ENCODE peak calls at places on chromosomes 3 and 15, in ten cellular contexts. One of them, this sample, is unnamed.

GRCh38 chr15:22258402-22259150 is 178.2 kb downstream of the OR4M2 start:
- DNase-seq in A549: no peak
- DNase-seq in heart left ventricle: no peak
- DNase-seq in gastrocnemius medialis: no peak
- DNase-seq in ovary: no peak
- DNase-seq in spleen: peak
- DNase-seq in IMR-90: no peak
- DNase-seq in esophagus squamous epithelium: no peak
- DNase-seq in upper lobe of left lung: no peak
- DNase-seq in HepG2: no peak
- DNase-seq in this sample: no peak

GRCh38 chr3:129032716-129033115 is 27.9 kb upstream of the GP9 start:
- DNase-seq in A549: no peak
- DNase-seq in heart left ventricle: no peak
- DNase-seq in gastrocnemius medialis: no peak
- DNase-seq in ovary: no peak
- DNase-seq in spleen: no peak
- DNase-seq in IMR-90: no peak
- DNase-seq in esophagus squamous epithelium: no peak
- DNase-seq in upper lobe of left lung: no peak
- DNase-seq in HepG2: no peak
- DNase-seq in this sample: no peak

GRCh38 chr15:39140060-39140604 is 440.7 kb upstream of the THBS1 start:
- DNase-seq in A549: peak
- DNase-seq in heart left ventricle: no peak
- DNase-seq in gastrocnemius medialis: no peak
- DNase-seq in ovary: peak
- DNase-seq in spleen: no peak
- DNase-seq in IMR-90: peak
- DNase-seq in esophagus squamous epithelium: no peak
- DNase-seq in upper lobe of left lung: no peak
- DNase-seq in HepG2: peak
- DNase-seq in this sample: no peak

GRCh38 chr15:82093774-82094211 is 48.0 kb upstream of the MEX3B start:
- DNase-seq in A549: peak
- DNase-seq in heart left ventricle: no peak
- DNase-seq in gastrocnemius medialis: no peak
- DNase-seq in ovary: no peak
- DNase-seq in spleen: no peak
- DNase-seq in IMR-90: peak
- DNase-seq in esophagus squamous epithelium: no peak
- DNase-seq in upper lobe of left lung: no peak
- DNase-seq in HepG2: peak
- DNase-seq in this sample: no peak

GRCh38 chr15:70701891-70702568 is 61.3 kb downstream of the UACA start:
- DNase-seq in A549: peak
- DNase-seq in heart left ventricle: no peak
- DNase-seq in gastrocnemius medialis: peak
- DNase-seq in ovary: no peak
- DNase-seq in spleen: no peak
- DNase-seq in IMR-90: peak
- DNase-seq in esophagus squamous epithelium: no peak
- DNase-seq in upper lobe of left lung: no peak
- DNase-seq in HepG2: no peak
- DNase-seq in this sample: no peak

GRCh38 chr3:17456036-17456435 is 286.4 kb downstream of the TBC1D5 start:
- DNase-seq in A549: no peak
- DNase-seq in heart left ventricle: no peak
- DNase-seq in gastrocnemius medialis: no peak
- DNase-seq in ovary: no peak
- DNase-seq in spleen: no peak
- DNase-seq in IMR-90: no peak
- DNase-seq in esophagus squamous epithelium: no peak
- DNase-seq in upper lobe of left lung: no peak
- DNase-seq in HepG2: no peak
- DNase-seq in this sample: no peak

GRCh38 chr3:42652251-42652610 is 1.3 kb upstream of the ZBTB47 start:
- DNase-seq in A549: no peak
- DNase-seq in heart left ventricle: no peak
- DNase-seq in gastrocnemius medialis: no peak
- DNase-seq in ovary: peak
- DNase-seq in spleen: no peak
- DNase-seq in IMR-90: no peak
- DNase-seq in esophagus squamous epithelium: no peak
- DNase-seq in upper lobe of left lung: no peak
- DNase-seq in HepG2: no peak
- DNase-seq in this sample: no peak

GRCh38 chr15:67700023-67700422 is 125.3 kb upstream of the SKOR1 start:
- DNase-seq in A549: no peak
- DNase-seq in heart left ventricle: no peak
- DNase-seq in gastrocnemius medialis: no peak
- DNase-seq in ovary: no peak
- DNase-seq in spleen: no peak
- DNase-seq in IMR-90: no peak
- DNase-seq in esophagus squamous epithelium: no peak
- DNase-seq in upper lobe of left lung: no peak
- DNase-seq in HepG2: no peak
- DNase-seq in this sample: no peak

GRCh38 chr15:84034831-84035753 is 200.5 kb upstream of the GOLGA6L4 start:
- DNase-seq in A549: no peak
- DNase-seq in heart left ventricle: no peak
- DNase-seq in gastrocnemius medialis: no peak
- DNase-seq in ovary: no peak
- DNase-seq in spleen: no peak
- DNase-seq in IMR-90: peak
- DNase-seq in esophagus squamous epithelium: no peak
- DNase-seq in upper lobe of left lung: no peak
- DNase-seq in HepG2: peak
- DNase-seq in this sample: peak

GRCh38 chr15:101373580-101373979 is 78.5 kb upstream of the SNRPA1 start:
- DNase-seq in A549: no peak
- DNase-seq in heart left ventricle: no peak
- DNase-seq in gastrocnemius medialis: no peak
- DNase-seq in ovary: no peak
- DNase-seq in spleen: no peak
- DNase-seq in IMR-90: no peak
- DNase-seq in esophagus squamous epithelium: no peak
- DNase-seq in upper lobe of left lung: no peak
- DNase-seq in HepG2: no peak
- DNase-seq in this sample: no peak

GRCh38 chr3:69086133-69086722 is 1.5 kb downstream of the ARL6IP5 start:
- DNase-seq in A549: peak
- DNase-seq in heart left ventricle: peak
- DNase-seq in gastrocnemius medialis: peak
- DNase-seq in ovary: peak
- DNase-seq in spleen: peak
- DNase-seq in IMR-90: peak
- DNase-seq in esophagus squamous epithelium: peak
- DNase-seq in upper lobe of left lung: peak
- DNase-seq in HepG2: peak
- DNase-seq in this sample: peak

GRCh38 chr15:90869601-90870353 is 1.4 kb downstream of the FURIN start:
- DNase-seq in A549: no peak
- DNase-seq in heart left ventricle: peak
- DNase-seq in gastrocnemius medialis: peak
- DNase-seq in ovary: no peak
- DNase-seq in spleen: peak
- DNase-seq in IMR-90: peak
- DNase-seq in esophagus squamous epithelium: no peak
- DNase-seq in upper lobe of left lung: peak
- DNase-seq in HepG2: no peak
- DNase-seq in this sample: no peak

GRCh38 chr3:23573827-23574226 is 231.9 kb upstream of the UBE2E1 start:
- DNase-seq in A549: no peak
- DNase-seq in heart left ventricle: no peak
- DNase-seq in gastrocnemius medialis: no peak
- DNase-seq in ovary: no peak
- DNase-seq in spleen: no peak
- DNase-seq in IMR-90: no peak
- DNase-seq in esophagus squamous epithelium: no peak
- DNase-seq in upper lobe of left lung: no peak
- DNase-seq in HepG2: no peak
- DNase-seq in this sample: no peak

GRCh38 chr3:39347586-39347876 is 18.0 kb downstream of the CCR8 start:
- DNase-seq in A549: no peak
- DNase-seq in heart left ventricle: no peak
- DNase-seq in gastrocnemius medialis: no peak
- DNase-seq in ovary: no peak
- DNase-seq in spleen: no peak
- DNase-seq in IMR-90: no peak
- DNase-seq in esophagus squamous epithelium: no peak
- DNase-seq in upper lobe of left lung: no peak
- DNase-seq in HepG2: no peak
- DNase-seq in this sample: no peak
- H3K27ac ChIP-seq in A549: no peak
- H3K27ac ChIP-seq in heart left ventricle: no peak
- H3K27ac ChIP-seq in gastrocnemius medialis: no peak
- H3K27ac ChIP-seq in ovary: no peak
- H3K27ac ChIP-seq in spleen: no peak
- H3K27ac ChIP-seq in IMR-90: no peak
- H3K27ac ChIP-seq in esophagus squamous epithelium: no peak
- H3K27ac ChIP-seq in upper lobe of left lung: no peak
- H3K27ac ChIP-seq in HepG2: no peak
- H3K27ac ChIP-seq in this sample: no peak

DNA sequence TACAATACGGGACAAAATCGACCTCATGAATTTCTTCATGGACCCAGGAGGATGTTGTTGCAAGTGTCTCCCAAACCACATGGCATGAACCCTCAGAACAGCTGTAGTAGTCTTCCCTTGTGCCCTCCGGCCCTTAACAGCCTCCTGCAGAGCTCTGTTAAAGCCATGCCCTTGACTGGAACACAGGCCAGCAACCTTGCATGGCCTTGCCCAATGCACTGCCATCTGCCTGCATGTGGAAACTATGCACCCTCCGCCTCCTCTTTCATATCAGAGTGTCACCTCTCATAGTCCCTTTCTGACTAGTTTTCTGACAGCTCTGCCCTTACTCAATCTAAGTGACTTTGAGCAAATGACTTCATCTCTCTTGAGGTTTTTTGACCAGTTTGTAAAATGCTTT is 39.4 kb upstream of the TRIM71 start:
- DNase-seq in A549: no peak
- DNase-seq in heart left ventricle: no peak
- DNase-seq in gastrocnemius medialis: no peak
- DNase-seq in ovary: no peak
- DNase-seq in spleen: no peak
- DNase-seq in IMR-90: no peak
- DNase-seq in esophagus squamous epithelium: no peak
- DNase-seq in upper lobe of left lung: no peak
- DNase-seq in HepG2: peak
- DNase-seq in this sample: no peak
- TF ChIP-seq CTCF in A549: no peak
- TF ChIP-seq CTCF in heart left ventricle: no peak
- TF ChIP-seq CTCF in gastrocnemius medialis: no peak
- TF ChIP-seq CTCF in ovary: no peak
- TF ChIP-seq CTCF in spleen: no peak
- TF ChIP-seq CTCF in IMR-90: no peak
- TF ChIP-seq CTCF in esophagus squamous epithelium: no peak
- TF ChIP-seq CTCF in upper lobe of left lung: no peak
- TF ChIP-seq CTCF in HepG2: peak
- TF ChIP-seq CTCF in this sample: no peak

GRCh38 chr3:171774516-171774915 is 35.8 kb downstream of the PLD1 start:
- DNase-seq in A549: no peak
- DNase-seq in heart left ventricle: no peak
- DNase-seq in gastrocnemius medialis: no peak
- DNase-seq in ovary: no peak
- DNase-seq in spleen: no peak
- DNase-seq in IMR-90: no peak
- DNase-seq in esophagus squamous epithelium: no peak
- DNase-seq in upper lobe of left lung: no peak
- DNase-seq in HepG2: no peak
- DNase-seq in this sample: no peak

GRCh38 chr3:171772427-171773056 is 37.7 kb downstream of the PLD1 start:
- DNase-seq in A549: peak
- DNase-seq in heart left ventricle: no peak
- DNase-seq in gastrocnemius medialis: no peak
- DNase-seq in ovary: peak
- DNase-seq in spleen: no peak
- DNase-seq in IMR-90: peak
- DNase-seq in esophagus squamous epithelium: no peak
- DNase-seq in upper lobe of left lung: peak
- DNase-seq in HepG2: peak
- DNase-seq in this sample: peak

GRCh38 chr3:171768281-171768925 is 41.9 kb downstream of the PLD1 start:
- DNase-seq in A549: no peak
- DNase-seq in heart left ventricle: no peak
- DNase-seq in gastrocnemius medialis: no peak
- DNase-seq in ovary: no peak
- DNase-seq in spleen: no peak
- DNase-seq in IMR-90: no peak
- DNase-seq in esophagus squamous epithelium: no peak
- DNase-seq in upper lobe of left lung: no peak
- DNase-seq in HepG2: no peak
- DNase-seq in this sample: peak

GRCh38 chr3:171775943-171776342 is 34.3 kb downstream of the PLD1 start:
- DNase-seq in A549: no peak
- DNase-seq in heart left ventricle: no peak
- DNase-seq in gastrocnemius medialis: no peak
- DNase-seq in ovary: no peak
- DNase-seq in spleen: no peak
- DNase-seq in IMR-90: no peak
- DNase-seq in esophagus squamous epithelium: no peak
- DNase-seq in upper lobe of left lung: no peak
- DNase-seq in HepG2: no peak
- DNase-seq in this sample: no peak

GRCh38 chr3:171770689-171771620 is 39.3 kb downstream of the PLD1 start:
- DNase-seq in A549: peak
- DNase-seq in heart left ventricle: no peak
- DNase-seq in gastrocnemius medialis: no peak
- DNase-seq in ovary: peak
- DNase-seq in spleen: no peak
- DNase-seq in IMR-90: peak
- DNase-seq in esophagus squamous epithelium: no peak
- DNase-seq in upper lobe of left lung: peak
- DNase-seq in HepG2: peak
- DNase-seq in this sample: peak
- TF ChIP-seq POLR2A in A549: no peak
- TF ChIP-seq POLR2A in heart left ventricle: peak
- TF ChIP-seq POLR2A in gastrocnemius medialis: peak
- TF ChIP-seq POLR2A in ovary: peak
- TF ChIP-seq POLR2A in spleen: no peak
- TF ChIP-seq POLR2A in IMR-90: no peak
- TF ChIP-seq POLR2A in esophagus squamous epithelium: peak
- TF ChIP-seq POLR2A in upper lobe of left lung: no peak
- TF ChIP-seq POLR2A in HepG2: no peak
- TF ChIP-seq POLR2A in this sample: no peak

DNA sequence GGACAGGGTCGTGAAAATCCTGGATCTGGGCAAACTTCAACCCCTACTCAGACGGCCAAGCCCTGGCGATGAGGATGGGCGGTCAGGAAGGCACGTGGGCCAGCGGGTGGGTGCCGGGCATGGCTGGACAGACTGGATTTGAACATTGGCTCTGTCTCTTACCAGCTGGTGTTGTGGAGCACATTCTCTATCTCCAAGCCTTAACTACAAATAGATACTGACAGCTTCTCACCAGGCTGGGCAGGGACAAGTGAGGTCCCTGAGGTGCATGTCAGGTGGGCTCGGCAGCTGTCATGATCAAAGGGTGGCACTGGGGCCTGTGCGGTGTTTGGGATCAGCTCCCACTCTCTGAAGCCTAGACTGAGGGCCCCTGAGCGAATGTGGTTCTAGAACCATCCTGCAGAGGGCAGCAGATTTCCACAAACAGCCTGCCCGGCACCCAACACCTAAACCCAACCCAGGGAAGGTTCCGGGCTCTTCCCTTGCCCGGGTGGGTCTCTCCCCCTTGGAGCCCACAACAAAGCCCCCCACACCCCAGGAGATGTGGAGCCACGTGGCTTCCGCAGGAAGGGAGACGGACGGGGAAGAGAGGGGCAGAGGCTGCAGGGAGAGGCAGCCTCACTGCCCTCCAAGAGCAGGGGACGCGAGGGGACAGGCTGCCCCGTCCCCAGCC is 58.4 kb downstream of the RGMA start:
- DNase-seq in A549: peak
- DNase-seq in heart left ventricle: no peak
- DNase-seq in gastrocnemius medialis: peak
- DNase-seq in ovary: peak
- DNase-seq in spleen: peak
- DNase-seq in IMR-90: peak
- DNase-seq in esophagus squamous epithelium: no peak
- DNase-seq in upper lobe of left lung: peak
- DNase-seq in HepG2: peak
- DNase-seq in this sample: peak
- H3K27ac ChIP-seq in A549: no peak
- H3K27ac ChIP-seq in heart left ventricle: peak
- H3K27ac ChIP-seq in gastrocnemius medialis: peak
- H3K27ac ChIP-seq in ovary: peak
- H3K27ac ChIP-seq in spleen: peak
- H3K27ac ChIP-seq in IMR-90: no peak
- H3K27ac ChIP-seq in esophagus squamous epithelium: peak
- H3K27ac ChIP-seq in upper lobe of left lung: peak
- H3K27ac ChIP-seq in HepG2: no peak
- H3K27ac ChIP-seq in this sample: no peak

This sample was measured in body of pancreas.